ENCODE peak calls at places on chromosomes 11 and 22, in seven cellular contexts. V is mucosa of descending colon, M is HL-60, S is heart right ventricle, D is fibroblast of mammary gland, Q is testis, B is kidney epithelial cell. H is an unnamed sample.

GRCh38 chr11:130431806-130432205 is 3.4 kb upstream of the ADAMTS8 start:
- DNase-seq in S (no peak), D (no peak), V (no peak), M (no peak), B (no peak), Q (no peak), H (no peak)

GRCh38 chr22:39732625-39733024 is 160.9 kb downstream of the ENTHD1 start:
- DNase-seq in S (no peak), M (no peak), Q (no peak), B (no peak), V (no peak), D (no peak), H (no peak)

GRCh38 chr11:27174026-27174425 is 133.4 kb downstream of the BBOX1 start:
- DNase-seq in D (no peak), B (no peak), S (no peak), Q (no peak), V (no peak), M (no peak), H (no peak)

GRCh38 chr11:7609015-7609414 is 64.3 kb downstream of the CYB5R2 start:
- DNase-seq in S (no peak), D (peak; percentile 56), B (no peak), V (no peak), Q (no peak), M (no peak), H (no peak)

GRCh38 chr22:49935561-49935960 is 17.1 kb downstream of the CRELD2 start:
- DNase-seq in M (no peak), S (no peak), B (no peak), Q (no peak), D (peak; percentile 27), V (no peak), H (no peak)

GRCh38 chr22:46349681-46350080 is 14.2 kb downstream of the TRMU start:
- DNase-seq in Q (no peak), V (peak; percentile 7), S (no peak), D (no peak), M (no peak), B (no peak), H (no peak)

GRCh38 chr22:32823024-32823730 is 21.7 kb downstream of the TIMP3 start:
- DNase-seq in B (no peak), S (no peak), D (peak; percentile 52), V (peak; percentile 66), M (peak; percentile 8), Q (peak; percentile 57), H (no peak)

GRCh38 chr11:120908521-120909181 is 115.3 kb upstream of the TBCEL start:
- DNase-seq in D (no peak), B (no peak), V (no peak), Q (no peak), S (no peak), M (peak; percentile 95), H (no peak)

GRCh38 chr11:74322667-74323066 is 11.2 kb upstream of the P4HA3 start:
- DNase-seq in B (no peak), V (no peak), D (peak; percentile 66), Q (peak; percentile 62), M (no peak), S (peak; percentile 76), H (no peak)

GRCh38 chr11:69233761-69234136 is 60.2 kb upstream of the MYEOV start:
- DNase-seq in V (no peak), Q (peak; percentile 8), B (no peak), S (no peak), D (no peak), M (no peak), H (no peak)

GRCh38 chr11:67076202-67076601 is 19.6 kb downstream of the RHOD start:
- DNase-seq in Q (no peak), V (no peak), M (no peak), S (no peak), B (no peak), D (no peak), H (no peak)

GRCh38 chr11:12160680-12161079 is 50.3 kb downstream of the MICAL2 start:
- DNase-seq in M (no peak), S (no peak), B (no peak), Q (peak; percentile 16), D (no peak), V (peak; percentile 51), H (no peak)

GRCh38 chr22:45923812-45924211 is 53.1 kb downstream of the WNT7B start:
- DNase-seq in S (no peak), Q (no peak), D (no peak), V (no peak), B (no peak), M (no peak), H (no peak)

GRCh38 chr22:48748860-48749554 is 1078.7 kb downstream of the BRD1 start:
- DNase-seq in S (no peak), D (no peak), B (no peak), Q (peak; percentile 7), V (peak; percentile 13), M (no peak), H (no peak)

GRCh38 chr11:47502767-47503166 is 50.2 kb downstream of the CELF1 start:
- DNase-seq in B (no peak), V (no peak), M (no peak), Q (no peak), D (no peak), S (no peak), H (no peak)

GRCh38 chr11:65606876-65607613 is 7.0 kb downstream of the MAP3K11 start:
- DNase-seq in D (peak; percentile 92), M (no peak), B (peak; percentile 88), Q (peak; percentile 94), V (peak; percentile 89), S (peak; percentile 96), H (peak; percentile 90)

GRCh38 chr22:19687561-19688300 is 26.6 kb upstream of the SEPTIN5 start:
- DNase-seq in Q (no peak), D (no peak), S (no peak), B (no peak), V (no peak), M (peak; percentile 99), H (peak; percentile 89)

GRCh38 chr11:112058103-112058502 is 15.7 kb downstream of the PIH1D2 start:
- DNase-seq in B (no peak), Q (no peak), M (no peak), V (no peak), S (no peak), D (no peak), H (no peak)

GRCh38 chr11:422249-422656 is 7.5 kb upstream of the SIGIRR start:
- DNase-seq in S (no peak), M (no peak), B (no peak), D (no peak), V (no peak), Q (no peak), H (peak; percentile 7)

GRCh38 chr11:64331569-64332371 is 8.2 kb upstream of the CCDC88B start:
- DNase-seq in Q (peak; percentile 86), M (peak; percentile 96), B (peak; percentile 77), V (peak; percentile 91), S (peak; percentile 68), D (peak; percentile 95), H (peak; percentile 94)

GRCh38 chr22:39470462-39471335 is 13.9 kb downstream of the MGAT3 start:
- DNase-seq in M (no peak), B (no peak), V (no peak), S (no peak), Q (no peak), D (no peak), H (no peak)

GRCh38 chr11:66408488-66409214 is 12.2 kb upstream of the NPAS4 start:
- DNase-seq in S (peak; percentile 87), B (no peak), Q (peak; percentile 94), M (peak; percentile 83), V (peak; percentile 92), D (peak; percentile 88), H (peak; percentile 98)

GRCh38 chr11:132448334-132448995 is 1078.0 kb downstream of the NTM start:
- DNase-seq in S (no peak), M (no peak), D (no peak), B (no peak), V (no peak), Q (no peak), H (no peak)

GRCh38 chr11:110297082-110297725 is 790 bp upstream of the RDX start:
- DNase-seq in V (no peak), D (peak; percentile 42), B (no peak), M (no peak), S (no peak), Q (no peak), H (no peak)
- H3K4me3 ChIP-seq in V (no peak overlapping the region), D (peak overlapping the region; percentile 52), B (peak overlapping the region; percentile 67), M (peak overlapping the region; percentile 86), S (peak overlapping the region; percentile 76), Q (peak overlapping the region; percentile 84), H (peak overlapping the region; percentile 70)

DNA sequence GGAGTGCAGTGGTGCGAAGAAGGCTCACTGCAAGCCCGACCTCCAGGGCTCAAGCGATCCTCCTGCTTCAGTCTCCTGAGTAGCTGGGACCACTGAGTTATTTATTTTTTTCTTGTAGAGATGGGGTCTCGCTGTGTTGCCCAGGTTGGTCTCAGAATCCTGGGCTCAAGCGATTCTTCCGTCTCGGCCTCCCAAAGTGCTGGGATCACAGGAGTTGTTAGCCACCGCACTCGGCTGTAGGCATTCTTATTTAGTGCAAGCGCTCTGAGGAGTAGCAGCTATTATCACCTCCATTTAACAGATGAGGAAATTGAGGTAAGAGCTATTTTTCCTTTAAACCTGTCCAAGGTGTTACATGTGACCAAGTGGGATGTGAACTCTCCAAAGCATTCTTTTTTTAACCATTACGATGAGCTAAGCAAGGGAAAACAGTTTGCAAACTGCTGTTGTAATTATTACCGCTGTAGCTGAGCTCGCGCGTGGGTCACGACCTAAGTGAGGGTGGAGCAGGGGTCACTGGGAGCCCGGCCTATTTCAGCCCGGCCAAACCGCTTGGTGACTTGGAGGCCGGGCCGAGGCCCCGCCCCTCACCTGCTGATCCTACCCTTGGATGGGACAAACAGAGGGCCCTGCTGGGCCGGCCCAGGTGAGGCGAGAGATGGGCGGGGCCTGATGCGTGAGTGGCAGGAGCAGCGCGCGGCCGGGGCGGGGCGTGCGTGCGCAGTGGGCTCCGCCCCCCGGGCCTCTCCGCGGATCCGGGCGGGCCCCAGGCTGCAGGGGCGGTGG is 449 bp upstream of the KREMEN1 start:
- DNase-seq in M (no peak), V (peak; percentile 97), Q (peak; percentile 95), D (peak; percentile 45), S (peak; percentile 82), B (no peak), H (peak; percentile 97)
- H3K4me3 ChIP-seq in M (peak overlapping the region; percentile 49), V (no peak overlapping the region), Q (peak overlapping the region; percentile 45), D (peak overlapping the region; percentile 51), S (peak overlapping the region; percentile 62), B (peak overlapping the region; percentile 31), H (peak overlapping the region; percentile 29)

GRCh38 chr11:46294365-46295309 is 17.2 kb downstream of the CREB3L1 start:
- DNase-seq in V (no peak), B (no peak), Q (peak; percentile 55), D (peak; percentile 91), M (no peak), S (no peak), H (peak; percentile 67)
- H3K4me3 ChIP-seq in V (no peak overlapping the region), B (peak overlapping the region; percentile 46), Q (peak overlapping the region; percentile 44), D (peak overlapping the region; percentile 39), M (no peak overlapping the region), S (peak overlapping the region; percentile 62), H (peak overlapping the region; percentile 48)

DNA sequence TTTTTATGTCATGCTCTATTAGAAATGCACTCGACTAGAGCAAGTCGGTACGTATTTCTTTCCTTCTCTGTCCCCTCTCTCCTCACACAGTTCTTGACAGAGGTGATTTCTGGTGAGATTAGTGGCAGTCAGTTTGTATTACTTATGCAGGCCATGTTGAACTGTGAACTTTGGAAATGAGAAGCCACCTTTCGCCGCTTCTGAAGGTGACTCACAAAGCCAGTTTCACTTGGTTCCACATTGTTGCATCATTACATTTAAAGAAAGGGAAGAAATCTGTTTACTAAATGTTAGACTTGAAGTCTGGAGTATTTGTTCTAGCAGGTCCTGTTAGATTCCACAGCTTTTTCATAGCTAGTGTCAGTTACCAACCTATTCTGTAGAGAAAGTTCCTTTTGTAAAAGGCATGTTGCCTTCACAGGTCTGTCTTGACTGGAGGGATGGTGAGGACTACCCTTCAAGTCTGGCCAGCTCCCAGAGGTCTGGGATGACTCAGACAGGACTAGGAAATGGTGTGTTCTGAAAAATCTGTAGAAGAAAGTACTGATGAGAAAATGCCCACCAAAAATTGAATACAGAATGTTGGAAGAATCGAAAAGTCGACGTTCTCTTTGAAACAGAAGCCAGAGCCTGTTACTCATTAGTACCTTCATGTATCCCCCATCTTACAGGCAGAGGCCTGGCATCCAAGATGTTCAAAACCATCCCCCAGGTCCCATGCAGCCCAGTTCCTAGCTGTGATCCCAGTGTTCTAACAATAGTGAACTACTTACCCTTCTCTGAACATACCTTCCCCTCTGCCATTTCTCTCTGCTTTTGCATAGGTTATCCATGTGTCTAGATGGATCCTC is 181.4 kb downstream of the DBX1 start:
- DNase-seq in V (no peak), S (no peak), Q (no peak), D (peak; percentile 85), B (no peak), M (no peak), H (no peak)
- H3K4me3 ChIP-seq in V (no peak overlapping the region), S (no peak overlapping the region), Q (no peak overlapping the region), D (no peak overlapping the region), B (no peak overlapping the region), M (no peak overlapping the region), H (no peak overlapping the region)